ENCODE peak calls at places on chromosome 20, in seven cellular contexts. F, T, Z, E, C, P and V are unnamed samples.

GRCh38 chr20:32343438-32343837 is 14.7 kb upstream of the ASXL1 start:
- DNase-seq in F (no peak), T (no peak), Z (no peak), E (no peak), C (no peak), P (peak; percentile 74), V (no peak)

GRCh38 chr20:18428490-18429173 is 38.2 kb downstream of the DZANK1 start:
- DNase-seq in F (no peak), T (no peak), Z (no peak), E (peak; percentile 55), C (peak; percentile 88), P (peak; percentile 11), V (peak; percentile 80)

GRCh38 chr20:4216142-4216735 is 200.9 kb upstream of the RNF24 start:
- DNase-seq in F (no peak), T (no peak), Z (no peak), E (no peak), C (no peak), P (no peak), V (no peak)

GRCh38 chr20:4978050-4978918 is 23.0 kb downstream of the SLC23A2 start:
- DNase-seq in F (no peak), T (no peak), Z (no peak), E (no peak), C (no peak), P (no peak), V (no peak)

GRCh38 chr20:41173161-41173721 is 35.9 kb downstream of the PLCG1 start:
- DNase-seq in F (peak; percentile 42), T (peak; percentile 51), Z (peak; percentile 92), E (peak; percentile 77), C (peak; percentile 86), P (peak; percentile 78), V (peak; percentile 93)

GRCh38 chr20:40956926-40957760 is 71.5 kb upstream of the TOP1 start:
- DNase-seq in F (no peak), T (no peak), Z (no peak), E (no peak), C (peak; percentile 10), P (no peak), V (no peak)

GRCh38 chr20:44033873-44034272 is 119.2 kb downstream of the TOX2 start:
- DNase-seq in F (no peak), T (no peak), Z (no peak), E (no peak), C (no peak), P (no peak), V (no peak)

GRCh38 chr20:31542201-31542842 is 28.1 kb downstream of the HM13 start:
- DNase-seq in F (no peak), T (no peak), Z (no peak), E (no peak), C (no peak), P (peak; percentile 42), V (peak; percentile 44)

GRCh38 chr20:34549291-34549928 is 9.1 kb upstream of the MAP1LC3A start:
- DNase-seq in F (no peak), T (no peak), Z (no peak), E (peak; percentile 47), C (peak; percentile 70), P (peak; percentile 39), V (no peak)

GRCh38 chr20:59235226-59235625 is 65.2 kb upstream of the EDN3 start:
- DNase-seq in F (no peak), T (no peak), Z (no peak), E (no peak), C (no peak), P (no peak), V (no peak)

GRCh38 chr20:44291754-44292153 is 19.2 kb downstream of the FITM2 start:
- DNase-seq in F (no peak), T (no peak), Z (no peak), E (no peak), C (no peak), P (no peak), V (no peak)

GRCh38 chr20:23343590-23343989 is 7.0 kb upstream of the NXT1 start:
- DNase-seq in F (no peak), T (no peak), Z (no peak), E (no peak), C (no peak), P (no peak), V (no peak)

GRCh38 chr20:18055261-18055660 is 2.5 kb downstream of the OVOL2 start:
- DNase-seq in F (no peak), T (no peak), Z (no peak), E (no peak), C (no peak), P (no peak), V (no peak)

GRCh38 chr20:36035720-36036119 is 67.3 kb downstream of the CNBD2 start:
- DNase-seq in F (no peak), T (no peak), Z (no peak), E (no peak), C (no peak), P (peak; percentile 92), V (no peak)

GRCh38 chr20:8853805-8854338 is 215.0 kb upstream of the PLCB4 start:
- DNase-seq in F (no peak), T (no peak), Z (no peak), E (no peak), C (peak; percentile 37), P (peak; percentile 94), V (no peak)

GRCh38 chr20:48460681-48461080 is 367.1 kb downstream of the PREX1 start:
- DNase-seq in F (no peak), T (no peak), Z (no peak), E (no peak), C (no peak), P (no peak), V (no peak)

GRCh38 chr20:44714701-44715494 is at the start of gene CCN5:
- DNase-seq in F (no peak), T (peak; percentile 73), Z (peak; percentile 80), E (peak; percentile 86), C (peak; percentile 92), P (peak; percentile 89), V (peak; percentile 94)

GRCh38 chr20:15930324-15931305 is 642.6 kb downstream of the KIF16B start:
- DNase-seq in F (no peak), T (no peak), Z (no peak), E (peak; percentile 38), C (no peak), P (peak; percentile 84), V (no peak)

GRCh38 chr20:9397928-9398327 is 116.5 kb upstream of the LAMP5 start:
- DNase-seq in F (no peak), T (no peak), Z (no peak), E (no peak), C (no peak), P (no peak), V (no peak)

GRCh38 chr20:36085686-36086267 is 68.8 kb upstream of the EPB41L1 start:
- DNase-seq in F (no peak), T (no peak), Z (no peak), E (peak; percentile 58), C (peak; percentile 80), P (peak; percentile 93), V (peak; percentile 86)

GRCh38 chr20:23449400-23449799 is 3.3 kb downstream of the CST11 start:
- DNase-seq in F (no peak), T (no peak), Z (no peak), E (no peak), C (no peak), P (no peak), V (no peak)

GRCh38 chr20:54275359-54276108 is 67.6 kb downstream of the PFDN4 start:
- DNase-seq in F (no peak), T (no peak), Z (no peak), E (no peak), C (no peak), P (no peak), V (no peak)

GRCh38 chr20:38149880-38150594 is 15.0 kb downstream of the TGM2 start:
- DNase-seq in F (no peak), T (no peak), Z (no peak), E (no peak), C (no peak), P (no peak), V (peak; percentile 34)

GRCh38 chr20:62822788-62823651 is 6.2 kb downstream of the COL9A3 start:
- DNase-seq in F (no peak), T (no peak), Z (no peak), E (no peak), C (peak; percentile 82), P (peak; percentile 88), V (peak; percentile 68)
- H3K4me1 ChIP-seq in F (peaks cover 8% of the 10 kb centered on the region), T (peaks cover 14% of the 10 kb centered on the region), Z (peaks cover 17% of the 10 kb centered on the region), E (peaks cover 11% of the 10 kb centered on the region), C (peaks cover 11% of the 10 kb centered on the region), P (peaks cover 23% of the 10 kb centered on the region), V (peaks cover 12% of the 10 kb centered on the region)

GRCh38 chr20:57619053-57619831 is 984 bp downstream of the ZBP1 start:
- DNase-seq in F (peak; percentile 54), T (no peak), Z (no peak), E (peak; percentile 54), C (peak; percentile 50), P (no peak), V (peak; percentile 87)

GRCh38 chr20:57617079-57617795 is 3.0 kb downstream of the ZBP1 start:
- DNase-seq in F (no peak), T (no peak), Z (no peak), E (no peak), C (no peak), P (no peak), V (peak; percentile 57)

GRCh38 chr20:57618091-57618765 is 2.0 kb downstream of the ZBP1 start:
- DNase-seq in F (no peak), T (no peak), Z (no peak), E (peak; percentile 28), C (peak; percentile 81), P (peak; percentile 99), V (peak; percentile 86)

GRCh38 chr20:57620274-57620990 is at the start of gene ZBP1:
- DNase-seq in F (peak; percentile 39), T (no peak), Z (no peak), E (no peak), C (peak; percentile 71), P (no peak), V (peak; percentile 79)

DNA sequence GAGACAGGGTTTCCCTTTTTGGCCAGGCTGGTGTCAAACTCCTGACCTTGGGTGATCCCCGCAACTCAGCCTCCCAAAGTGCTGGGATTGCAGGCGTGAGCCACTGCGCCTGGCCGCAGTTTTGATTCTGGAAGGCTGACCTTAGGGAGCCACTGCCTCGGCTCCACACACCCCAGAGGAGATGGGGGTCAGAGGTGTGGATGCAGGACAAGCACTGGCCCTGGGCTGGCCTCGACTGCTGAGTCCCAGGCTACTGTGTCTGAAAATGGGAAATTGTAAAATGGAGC is 1.5 kb downstream of the ZBP1 start:
- DNase-seq in F (no peak), T (no peak), Z (no peak), E (peak; percentile 14), C (no peak), P (no peak), V (peak; percentile 51)
- H3K4me1 ChIP-seq in F (peaks cover 68% of the 10 kb centered on the region), T (no peaks in the 10 kb centered on the region), Z (no peaks in the 10 kb centered on the region), E (no peaks in the 10 kb centered on the region), C (no peaks in the 10 kb centered on the region), P (peaks cover 51% of the 10 kb centered on the region), V (no peaks in the 10 kb centered on the region)

DNA sequence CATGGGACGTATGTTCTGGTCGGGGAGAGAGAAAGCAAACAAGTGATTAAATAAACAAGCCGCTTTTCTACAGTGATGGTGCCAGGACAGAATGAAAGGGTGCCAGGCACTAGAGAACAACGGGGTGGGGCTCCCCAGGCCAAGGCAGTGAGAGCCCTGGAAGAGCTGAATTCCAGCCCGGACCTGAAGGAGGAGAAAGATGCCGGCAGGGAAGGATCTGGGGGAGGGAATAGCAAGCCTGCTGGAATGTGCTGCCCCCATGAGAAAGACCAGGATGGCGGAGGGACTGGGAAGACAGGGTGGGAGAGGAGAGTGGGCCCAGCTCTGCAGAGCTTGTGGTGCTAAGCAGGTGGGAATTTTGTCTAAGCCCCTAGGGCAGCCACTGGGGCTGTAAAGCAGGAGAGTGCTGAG is 7.5 kb downstream of the SNAI1 start:
- DNase-seq in F (no peak), T (no peak), Z (peak; percentile 18), E (no peak), C (no peak), P (no peak), V (no peak)
- H3K4me1 ChIP-seq in F (no peaks in the 10 kb centered on the region), T (peaks cover 48% of the 10 kb centered on the region), Z (peaks cover 5% of the 10 kb centered on the region), E (peaks cover 11% of the 10 kb centered on the region), C (no peaks in the 10 kb centered on the region), P (peaks cover 7% of the 10 kb centered on the region), V (peaks cover 2% of the 10 kb centered on the region)

GRCh38 chr20:1373036-1373435 is 19.8 kb downstream of the FKBP1A start:
- DNase-seq in F (no peak), T (no peak), Z (no peak), E (no peak), C (no peak), P (no peak), V (no peak)
- H3K4me1 ChIP-seq in F (peaks cover 14% of the 10 kb centered on the region), T (peaks cover 66% of the 10 kb centered on the region), Z (no peaks in the 10 kb centered on the region), E (peaks cover 27% of the 10 kb centered on the region), C (peaks cover 17% of the 10 kb centered on the region), P (peaks cover 74% of the 10 kb centered on the region), V (peaks cover 17% of the 10 kb centered on the region)